ENCODE peak calls at places on chromosome 18, in seven cellular contexts. One of them, this sample, is unnamed. For H3K27me3, the result is how much of the 10 kb centered on the place peaks cover.

GRCh38 chr18:70194227-70194890 is 11.1 kb downstream of the RTTN start:
- DNase-seq in HCT116: no peak
- DNase-seq in K562: no peak
- DNase-seq in cardiac muscle cell: no peak
- DNase-seq in AG04450: no peak
- DNase-seq in neuronal stem cell: no peak
- DNase-seq in H7: no peak
- DNase-seq in this sample: no peak

GRCh38 chr18:78525364-78526111 is 454.1 kb upstream of the SALL3 start:
- DNase-seq in AG04450: no peak
- DNase-seq in H7: no peak
- DNase-seq in HCT116: no peak
- DNase-seq in K562: no peak
- DNase-seq in neuronal stem cell: no peak
- DNase-seq in cardiac muscle cell: peak
- DNase-seq in this sample: no peak

GRCh38 chr18:13217971-13218375 is 587 bp upstream of the LDLRAD4 start:
- DNase-seq in neuronal stem cell: no peak
- DNase-seq in H7: no peak
- DNase-seq in HCT116: no peak
- DNase-seq in AG04450: no peak
- DNase-seq in K562: peak
- DNase-seq in cardiac muscle cell: no peak
- DNase-seq in this sample: no peak

GRCh38 chr18:48028716-48029115 is 98.3 kb upstream of the SMAD2 start:
- DNase-seq in cardiac muscle cell: no peak
- DNase-seq in H7: no peak
- DNase-seq in neuronal stem cell: no peak
- DNase-seq in AG04450: no peak
- DNase-seq in HCT116: no peak
- DNase-seq in K562: no peak
- DNase-seq in this sample: peak

GRCh38 chr18:58856881-58857280 is 7.8 kb upstream of the ZNF532 start:
- DNase-seq in HCT116: no peak
- DNase-seq in K562: no peak
- DNase-seq in cardiac muscle cell: no peak
- DNase-seq in AG04450: peak
- DNase-seq in H7: no peak
- DNase-seq in neuronal stem cell: no peak
- DNase-seq in this sample: no peak

GRCh38 chr18:11989966-11990380 is 8.7 kb downstream of the IMPA2 start:
- DNase-seq in HCT116: no peak
- DNase-seq in AG04450: no peak
- DNase-seq in cardiac muscle cell: no peak
- DNase-seq in K562: no peak
- DNase-seq in H7: peak
- DNase-seq in neuronal stem cell: no peak
- DNase-seq in this sample: no peak

GRCh38 chr18:8870528-8870927 is 165.2 kb downstream of the MTCL1 start:
- DNase-seq in neuronal stem cell: no peak
- DNase-seq in AG04450: no peak
- DNase-seq in H7: no peak
- DNase-seq in cardiac muscle cell: no peak
- DNase-seq in HCT116: no peak
- DNase-seq in K562: no peak
- DNase-seq in this sample: no peak

GRCh38 chr18:10072659-10073309 is 159.0 kb downstream of the VAPA start:
- DNase-seq in AG04450: no peak
- DNase-seq in cardiac muscle cell: peak
- DNase-seq in H7: no peak
- DNase-seq in HCT116: no peak
- DNase-seq in K562: no peak
- DNase-seq in neuronal stem cell: no peak
- DNase-seq in this sample: no peak

GRCh38 chr18:58666176-58666575 is 5.1 kb upstream of the MALT1 start:
- DNase-seq in K562: no peak
- DNase-seq in HCT116: no peak
- DNase-seq in cardiac muscle cell: no peak
- DNase-seq in neuronal stem cell: no peak
- DNase-seq in H7: no peak
- DNase-seq in AG04450: no peak
- DNase-seq in this sample: no peak

GRCh38 chr18:32373995-32374394 is 96.7 kb downstream of the GAREM1 start:
- DNase-seq in neuronal stem cell: no peak
- DNase-seq in H7: no peak
- DNase-seq in HCT116: peak
- DNase-seq in K562: no peak
- DNase-seq in cardiac muscle cell: peak
- DNase-seq in AG04450: no peak
- DNase-seq in this sample: no peak

GRCh38 chr18:74268175-74268574 is 23.6 kb downstream of the CYB5A start:
- DNase-seq in K562: no peak
- DNase-seq in AG04450: no peak
- DNase-seq in cardiac muscle cell: no peak
- DNase-seq in H7: no peak
- DNase-seq in neuronal stem cell: no peak
- DNase-seq in HCT116: no peak
- DNase-seq in this sample: no peak

GRCh38 chr18:74265546-74266098 is 26.1 kb downstream of the CYB5A start:
- DNase-seq in neuronal stem cell: no peak
- DNase-seq in AG04450: no peak
- DNase-seq in K562: no peak
- DNase-seq in cardiac muscle cell: no peak
- DNase-seq in HCT116: no peak
- DNase-seq in H7: no peak
- DNase-seq in this sample: no peak

GRCh38 chr18:74261053-74261452 is 30.7 kb downstream of the CYB5A start:
- DNase-seq in H7: no peak
- DNase-seq in AG04450: no peak
- DNase-seq in K562: no peak
- DNase-seq in cardiac muscle cell: peak
- DNase-seq in HCT116: no peak
- DNase-seq in neuronal stem cell: no peak
- DNase-seq in this sample: no peak

GRCh38 chr18:74266161-74266560 is 25.6 kb downstream of the CYB5A start:
- DNase-seq in HCT116: no peak
- DNase-seq in K562: no peak
- DNase-seq in H7: no peak
- DNase-seq in cardiac muscle cell: no peak
- DNase-seq in neuronal stem cell: no peak
- DNase-seq in AG04450: no peak
- DNase-seq in this sample: no peak

DNA sequence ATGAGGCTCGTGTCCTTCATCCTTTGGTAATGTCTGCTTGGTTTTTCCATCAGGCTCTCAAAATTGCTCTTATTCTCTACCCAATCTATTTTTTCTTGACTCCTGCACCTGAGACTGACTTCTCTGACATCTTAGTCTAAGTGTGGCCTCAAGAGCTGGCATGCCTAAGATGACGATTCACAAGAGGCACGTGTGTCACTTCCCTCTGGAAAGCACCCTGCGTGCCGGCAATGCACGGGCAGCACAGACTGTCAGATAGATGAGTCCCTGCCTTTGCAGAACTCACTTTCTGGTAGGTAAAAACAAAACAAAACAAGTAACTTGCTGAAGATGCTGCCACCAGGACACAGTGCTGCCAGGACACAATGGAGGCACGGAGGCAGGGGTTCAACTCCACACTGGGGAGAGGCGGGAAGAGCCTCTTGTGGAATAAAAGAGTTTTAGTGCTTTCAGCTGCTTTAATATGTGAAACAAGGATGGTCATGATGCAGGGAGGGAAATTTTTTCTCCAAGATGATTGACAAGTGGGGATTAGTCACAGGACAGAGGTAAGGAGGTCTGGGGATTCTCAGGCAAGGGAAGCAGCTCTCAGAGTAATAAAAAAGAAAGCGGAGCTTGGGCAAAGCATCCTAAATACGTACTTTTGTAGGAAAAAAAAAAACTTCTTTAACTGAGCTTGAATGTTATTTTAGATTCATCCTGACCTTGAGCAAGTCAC is 27.3 kb downstream of the CYB5A start:
- DNase-seq in H7: no peak
- DNase-seq in HCT116: no peak
- DNase-seq in neuronal stem cell: no peak
- DNase-seq in K562: no peak
- DNase-seq in cardiac muscle cell: no peak
- DNase-seq in AG04450: no peak
- DNase-seq in this sample: no peak
- H3K27me3 ChIP-seq in H7: under half
- H3K27me3 ChIP-seq in HCT116: under half
- H3K27me3 ChIP-seq in neuronal stem cell: under half
- H3K27me3 ChIP-seq in K562: under half
- H3K27me3 ChIP-seq in cardiac muscle cell: under half
- H3K27me3 ChIP-seq in AG04450: under half
- H3K27me3 ChIP-seq in this sample: under half

GRCh38 chr18:22347624-22348511 is 69.8 kb downstream of the CTAGE1 start:
- DNase-seq in AG04450: no peak
- DNase-seq in cardiac muscle cell: peak
- DNase-seq in K562: no peak
- DNase-seq in neuronal stem cell: peak
- DNase-seq in H7: no peak
- DNase-seq in HCT116: no peak
- DNase-seq in this sample: no peak

GRCh38 chr18:22345733-22346132 is 72.0 kb downstream of the CTAGE1 start:
- DNase-seq in neuronal stem cell: no peak
- DNase-seq in K562: no peak
- DNase-seq in cardiac muscle cell: no peak
- DNase-seq in AG04450: no peak
- DNase-seq in HCT116: no peak
- DNase-seq in H7: no peak
- DNase-seq in this sample: no peak

GRCh38 chr18:22348521-22349316 is 69.0 kb downstream of the CTAGE1 start:
- DNase-seq in K562: no peak
- DNase-seq in H7: peak
- DNase-seq in neuronal stem cell: no peak
- DNase-seq in HCT116: no peak
- DNase-seq in cardiac muscle cell: peak
- DNase-seq in AG04450: no peak
- DNase-seq in this sample: no peak

GRCh38 chr18:22346342-22346967 is 71.3 kb downstream of the CTAGE1 start:
- DNase-seq in H7: no peak
- DNase-seq in AG04450: peak
- DNase-seq in HCT116: no peak
- DNase-seq in cardiac muscle cell: peak
- DNase-seq in K562: no peak
- DNase-seq in neuronal stem cell: no peak
- DNase-seq in this sample: no peak

GRCh38 chr18:22346968-22347611 is 70.6 kb downstream of the CTAGE1 start:
- DNase-seq in K562: no peak
- DNase-seq in AG04450: no peak
- DNase-seq in H7: peak
- DNase-seq in HCT116: no peak
- DNase-seq in cardiac muscle cell: peak
- DNase-seq in neuronal stem cell: peak
- DNase-seq in this sample: no peak
- H3K27me3 ChIP-seq in K562: under half
- H3K27me3 ChIP-seq in AG04450: under half
- H3K27me3 ChIP-seq in H7: half or more
- H3K27me3 ChIP-seq in HCT116: under half
- H3K27me3 ChIP-seq in cardiac muscle cell: under half
- H3K27me3 ChIP-seq in neuronal stem cell: under half
- H3K27me3 ChIP-seq in this sample: under half

GRCh38 chr18:905307-905947 is 756 bp downstream of the ADCYAP1 start:
- DNase-seq in HCT116: no peak
- DNase-seq in cardiac muscle cell: no peak
- DNase-seq in AG04450: no peak
- DNase-seq in K562: no peak
- DNase-seq in neuronal stem cell: no peak
- DNase-seq in H7: peak
- DNase-seq in this sample: no peak

GRCh38 chr18:905948-906415 is 1.3 kb downstream of the ADCYAP1 start:
- DNase-seq in AG04450: no peak
- DNase-seq in cardiac muscle cell: no peak
- DNase-seq in H7: peak
- DNase-seq in neuronal stem cell: no peak
- DNase-seq in HCT116: no peak
- DNase-seq in K562: no peak
- DNase-seq in this sample: no peak

GRCh38 chr18:902179-902718 is 2.4 kb upstream of the ADCYAP1 start:
- DNase-seq in cardiac muscle cell: peak
- DNase-seq in HCT116: peak
- DNase-seq in AG04450: no peak
- DNase-seq in K562: no peak
- DNase-seq in neuronal stem cell: no peak
- DNase-seq in H7: peak
- DNase-seq in this sample: no peak

GRCh38 chr18:903703-904102 is 968 bp upstream of the ADCYAP1 start:
- DNase-seq in AG04450: peak
- DNase-seq in neuronal stem cell: no peak
- DNase-seq in HCT116: no peak
- DNase-seq in K562: peak
- DNase-seq in cardiac muscle cell: peak
- DNase-seq in H7: peak
- DNase-seq in this sample: no peak

DNA sequence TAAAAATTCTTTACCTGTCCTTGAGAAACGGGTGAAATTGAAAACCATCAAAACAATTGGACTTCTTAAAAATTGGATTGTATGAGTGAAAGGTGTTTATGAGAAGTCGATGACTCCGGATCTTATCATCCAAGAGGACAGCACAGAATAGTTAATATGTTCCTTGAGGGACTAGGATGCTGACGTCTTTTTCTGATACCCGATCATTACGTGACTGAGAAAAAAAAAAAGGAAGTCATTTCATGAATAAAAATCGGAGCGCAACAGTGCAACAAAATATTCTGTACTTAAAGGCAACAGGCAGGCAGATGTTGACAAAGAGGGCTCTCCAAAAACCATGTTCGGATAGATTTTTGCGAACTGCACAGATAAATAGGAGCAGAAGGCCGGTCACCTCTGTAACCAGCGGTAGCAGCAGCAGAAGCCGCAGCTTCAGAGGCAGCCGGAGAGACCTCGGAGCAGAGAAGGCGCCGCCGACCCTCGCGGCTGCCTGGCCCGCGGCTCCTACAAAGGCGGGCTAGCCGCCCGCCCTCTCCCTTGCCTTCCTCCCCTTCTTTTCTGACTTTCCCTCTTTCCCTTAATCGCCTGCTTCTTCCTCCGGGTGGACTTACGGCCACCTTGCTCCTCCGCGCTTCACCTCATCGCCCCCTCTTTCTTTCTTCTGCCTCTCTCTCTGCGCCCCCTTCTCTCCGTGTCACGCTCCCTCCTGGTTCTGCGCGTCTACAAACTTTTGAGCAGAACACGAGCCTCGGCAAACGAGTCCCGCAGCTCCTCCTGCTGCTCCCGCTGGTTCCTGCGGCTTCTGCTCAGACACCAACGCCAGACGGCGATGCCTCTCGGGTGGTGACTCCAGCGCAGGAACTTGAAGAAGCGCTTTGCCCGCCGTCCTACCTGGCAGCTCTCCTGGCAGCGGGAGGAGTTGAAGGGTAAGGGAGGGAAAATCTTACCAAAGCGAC is at the start of gene ADCYAP1:
- DNase-seq in H7: peak
- DNase-seq in HCT116: no peak
- DNase-seq in K562: no peak
- DNase-seq in neuronal stem cell: no peak
- DNase-seq in cardiac muscle cell: no peak
- DNase-seq in AG04450: no peak
- DNase-seq in this sample: no peak
- H3K27me3 ChIP-seq in H7: half or more
- H3K27me3 ChIP-seq in HCT116: under half
- H3K27me3 ChIP-seq in K562: half or more
- H3K27me3 ChIP-seq in neuronal stem cell: under half
- H3K27me3 ChIP-seq in cardiac muscle cell: half or more
- H3K27me3 ChIP-seq in AG04450: half or more
- H3K27me3 ChIP-seq in this sample: half or more

GRCh38 chr18:79789091-79789891 is 8.4 kb upstream of the KCNG2 start:
- DNase-seq in HCT116: no peak
- DNase-seq in cardiac muscle cell: no peak
- DNase-seq in AG04450: no peak
- DNase-seq in K562: no peak
- DNase-seq in H7: peak
- DNase-seq in neuronal stem cell: no peak
- DNase-seq in this sample: peak
- H3K27me3 ChIP-seq in HCT116: under half
- H3K27me3 ChIP-seq in cardiac muscle cell: half or more
- H3K27me3 ChIP-seq in AG04450: under half
- H3K27me3 ChIP-seq in K562: half or more
- H3K27me3 ChIP-seq in H7: under half
- H3K27me3 ChIP-seq in neuronal stem cell: under half
- H3K27me3 ChIP-seq in this sample: under half

This sample was measured in RWPE2.